ENCODE peak calls at places on chromosomes 6 and 20, in five cellular contexts. One of them, this sample, is unnamed.

GRCh38 chr6:69622230-69622629 is 174.6 kb downstream of the LMBRD1 start:
- DNase-seq in K562: no peak
- DNase-seq in HepG2: no peak
- DNase-seq in HCT116: no peak
- DNase-seq in H1: no peak
- DNase-seq in this sample: no peak

GRCh38 chr20:48471734-48472408 is 355.9 kb downstream of the PREX1 start:
- DNase-seq in K562: no peak
- DNase-seq in HepG2: no peak
- DNase-seq in HCT116: no peak
- DNase-seq in H1: no peak
- DNase-seq in this sample: no peak

GRCh38 chr6:110534731-110535164 is 58.3 kb upstream of the SLC22A16 start:
- DNase-seq in K562: no peak
- DNase-seq in HepG2: no peak
- DNase-seq in HCT116: no peak
- DNase-seq in H1: peak
- DNase-seq in this sample: no peak

GRCh38 chr6:167396659-167397490 is 72.0 kb downstream of the TTLL2 start:
- DNase-seq in K562: no peak
- DNase-seq in HepG2: peak
- DNase-seq in HCT116: no peak
- DNase-seq in H1: no peak
- DNase-seq in this sample: no peak

GRCh38 chr6:169269180-169270076 is 15.8 kb upstream of the THBS2 start:
- DNase-seq in K562: no peak
- DNase-seq in HepG2: no peak
- DNase-seq in HCT116: no peak
- DNase-seq in H1: no peak
- DNase-seq in this sample: no peak

GRCh38 chr20:41618807-41619294 is 674 bp upstream of the CHD6 start:
- DNase-seq in K562: no peak
- DNase-seq in HepG2: no peak
- DNase-seq in HCT116: no peak
- DNase-seq in H1: no peak
- DNase-seq in this sample: no peak

GRCh38 chr6:15443119-15443518 is 197.2 kb downstream of the JARID2 start:
- DNase-seq in K562: no peak
- DNase-seq in HepG2: no peak
- DNase-seq in HCT116: no peak
- DNase-seq in H1: no peak
- DNase-seq in this sample: no peak

GRCh38 chr20:11221046-11221445 is 547.2 kb upstream of the JAG1 start:
- DNase-seq in K562: no peak
- DNase-seq in HepG2: no peak
- DNase-seq in HCT116: no peak
- DNase-seq in H1: no peak
- DNase-seq in this sample: no peak

GRCh38 chr6:42021847-42022754 is 28.2 kb upstream of the TAF8 start:
- DNase-seq in K562: no peak
- DNase-seq in HepG2: no peak
- DNase-seq in HCT116: no peak
- DNase-seq in H1: no peak
- DNase-seq in this sample: no peak

GRCh38 chr6:12909828-12910227 is 193.3 kb downstream of the PHACTR1 start:
- DNase-seq in K562: no peak
- DNase-seq in HepG2: no peak
- DNase-seq in HCT116: no peak
- DNase-seq in H1: no peak
- DNase-seq in this sample: no peak

GRCh38 chr6:36750090-36750489 is 52.5 kb downstream of the RAB44 start:
- DNase-seq in K562: peak
- DNase-seq in HepG2: no peak
- DNase-seq in HCT116: no peak
- DNase-seq in H1: no peak
- DNase-seq in this sample: no peak

GRCh38 chr6:149925253-149925973 is 2.5 kb upstream of the RAET1G start:
- DNase-seq in K562: no peak
- DNase-seq in HepG2: no peak
- DNase-seq in HCT116: no peak
- DNase-seq in H1: peak
- DNase-seq in this sample: no peak

GRCh38 chr20:35776513-35777101 is 4.8 kb downstream of the PHF20 start:
- DNase-seq in K562: no peak
- DNase-seq in HepG2: no peak
- DNase-seq in HCT116: no peak
- DNase-seq in H1: no peak
- DNase-seq in this sample: no peak

GRCh38 chr6:12232821-12233220 is 57.3 kb upstream of the EDN1 start:
- DNase-seq in K562: no peak
- DNase-seq in HepG2: no peak
- DNase-seq in HCT116: no peak
- DNase-seq in H1: no peak
- DNase-seq in this sample: no peak

GRCh38 chr6:167279766-167280440 is 11.2 kb upstream of the UNC93A start:
- DNase-seq in K562: no peak
- DNase-seq in HepG2: no peak
- DNase-seq in HCT116: no peak
- DNase-seq in H1: no peak
- DNase-seq in this sample: no peak

GRCh38 chr6:133833905-133834304 is 55.0 kb upstream of the TCF21 start:
- DNase-seq in K562: no peak
- DNase-seq in HepG2: no peak
- DNase-seq in HCT116: no peak
- DNase-seq in H1: no peak
- DNase-seq in this sample: no peak

GRCh38 chr20:44217342-44218092 is 6.9 kb upstream of the OSER1 start:
- DNase-seq in K562: peak
- DNase-seq in HepG2: peak
- DNase-seq in HCT116: peak
- DNase-seq in H1: peak
- DNase-seq in this sample: no peak

GRCh38 chr6:109790131-109790530 is 99.0 kb downstream of the FIG4 start:
- DNase-seq in K562: no peak
- DNase-seq in HepG2: peak
- DNase-seq in HCT116: no peak
- DNase-seq in H1: no peak
- DNase-seq in this sample: no peak

GRCh38 chr6:29584821-29585220 is at the start of gene OR2H2:
- DNase-seq in K562: no peak
- DNase-seq in HepG2: no peak
- DNase-seq in HCT116: no peak
- DNase-seq in H1: no peak
- DNase-seq in this sample: no peak

GRCh38 chr6:73929421-73929820 is 233.4 kb downstream of the CD109 start:
- DNase-seq in K562: no peak
- DNase-seq in HepG2: no peak
- DNase-seq in HCT116: peak
- DNase-seq in H1: no peak
- DNase-seq in this sample: no peak

GRCh38 chr6:157764346-157765068 is 58.5 kb upstream of the SNX9 start:
- DNase-seq in K562: peak
- DNase-seq in HepG2: peak
- DNase-seq in HCT116: peak
- DNase-seq in H1: no peak
- DNase-seq in this sample: peak

DNA sequence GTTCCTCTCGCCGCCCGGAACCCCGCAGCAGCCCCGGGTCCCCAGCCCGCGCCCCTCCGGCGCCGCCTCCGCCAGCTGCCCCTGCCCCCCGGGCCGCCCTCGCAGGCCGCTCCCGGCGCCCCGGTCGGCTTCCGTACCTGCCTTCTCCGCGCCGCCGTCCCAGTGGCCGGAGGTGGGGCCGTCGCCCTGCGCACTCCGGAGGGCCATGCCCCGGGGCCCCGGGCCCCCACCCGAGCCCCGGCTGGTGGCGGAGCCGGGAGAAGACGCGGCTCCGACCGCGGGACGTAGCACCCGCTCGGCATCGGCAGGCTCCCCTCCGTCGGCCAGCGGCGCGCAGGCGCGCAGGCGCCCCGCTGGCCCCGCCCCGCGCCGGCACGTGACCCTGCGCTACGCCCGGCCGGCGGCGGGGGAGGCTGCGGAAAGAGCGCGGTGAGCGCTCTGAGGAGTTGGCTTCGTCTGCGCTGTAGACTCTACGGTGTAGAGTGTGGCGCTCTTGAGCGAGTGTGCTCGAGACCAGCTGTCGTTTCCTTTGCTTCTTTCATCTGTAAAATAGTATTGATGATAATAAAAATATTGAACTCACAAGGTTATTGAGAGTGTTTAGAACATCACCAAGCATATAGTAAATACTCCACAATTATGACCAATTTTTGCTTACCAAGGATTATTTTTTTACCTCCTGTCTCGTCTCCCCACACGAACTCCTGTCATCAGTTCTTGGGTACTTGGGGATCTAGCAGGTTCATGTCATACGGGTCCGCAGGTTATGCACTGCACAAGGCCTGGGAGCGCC is at the start of gene TBC1D20:
- DNase-seq in K562: peak
- DNase-seq in HepG2: peak
- DNase-seq in HCT116: peak
- DNase-seq in H1: peak
- DNase-seq in this sample: peak
- TF ChIP-seq CTCF in K562: peak
- TF ChIP-seq CTCF in HepG2: peak
- TF ChIP-seq CTCF in HCT116: no peak
- TF ChIP-seq CTCF in H1: no peak
- TF ChIP-seq CTCF in this sample: peak

GRCh38 chr6:31401403-31401802 is 2.0 kb upstream of the MICA start:
- DNase-seq in K562: no peak
- DNase-seq in HepG2: peak
- DNase-seq in HCT116: peak
- DNase-seq in H1: no peak
- DNase-seq in this sample: no peak

GRCh38 chr6:31400467-31401289 is 2.7 kb upstream of the MICA start:
- DNase-seq in K562: peak
- DNase-seq in HepG2: peak
- DNase-seq in HCT116: peak
- DNase-seq in H1: peak
- DNase-seq in this sample: no peak

GRCh38 chr6:31397901-31398300 is 5.5 kb upstream of the MICA start:
- DNase-seq in K562: no peak
- DNase-seq in HepG2: no peak
- DNase-seq in HCT116: no peak
- DNase-seq in H1: no peak
- DNase-seq in this sample: no peak

GRCh38 chr6:31402324-31403282 is 792 bp upstream of the MICA start:
- DNase-seq in K562: no peak
- DNase-seq in HepG2: no peak
- DNase-seq in HCT116: no peak
- DNase-seq in H1: no peak
- DNase-seq in this sample: no peak

DNA sequence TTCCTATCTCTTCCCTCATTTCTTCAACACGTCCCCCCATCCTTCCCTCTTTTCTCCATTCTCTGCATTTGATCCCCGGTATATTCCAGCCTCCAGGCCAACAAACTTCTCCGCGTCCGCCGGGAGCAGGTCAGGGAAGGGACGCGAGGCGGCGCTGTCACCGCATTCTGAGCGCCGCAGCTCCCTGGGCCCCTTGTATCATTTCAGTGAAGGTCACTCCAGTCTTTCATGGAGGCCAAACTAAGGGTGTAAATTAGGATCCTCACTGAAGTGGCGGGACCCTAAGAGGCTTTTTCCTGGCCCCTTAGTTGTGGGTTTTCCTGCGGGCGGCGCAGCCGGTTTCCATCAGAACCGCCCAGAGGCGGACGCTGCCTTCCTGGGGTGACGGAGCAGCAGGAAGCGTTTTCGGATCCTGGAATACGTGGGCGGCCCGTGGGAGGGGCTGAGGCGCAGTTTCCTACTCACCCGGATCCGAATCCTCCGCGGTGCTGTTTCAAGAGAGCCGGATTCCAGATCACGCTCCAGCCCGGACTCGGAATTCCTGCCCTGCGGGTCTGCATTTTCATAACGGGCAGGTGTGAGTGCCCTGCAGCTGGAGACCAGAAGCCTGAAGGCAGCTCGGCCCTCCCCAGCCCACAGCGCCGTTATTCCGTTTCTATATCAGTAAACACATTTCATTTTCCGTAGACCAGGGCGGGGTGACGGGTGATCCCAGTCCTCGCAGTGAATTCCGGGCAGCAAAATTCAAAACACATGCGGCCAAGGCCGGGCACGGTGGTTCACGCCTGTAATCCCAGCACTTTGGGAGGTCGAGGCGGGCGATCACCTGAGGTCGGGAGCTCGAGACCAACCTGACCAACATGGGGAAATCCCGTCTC is 3.6 kb upstream of the MICA start:
- DNase-seq in K562: peak
- DNase-seq in HepG2: peak
- DNase-seq in HCT116: peak
- DNase-seq in H1: peak
- DNase-seq in this sample: no peak
- TF ChIP-seq EZH2 in K562: no peak
- TF ChIP-seq EZH2 in HepG2: no peak
- TF ChIP-seq EZH2 in HCT116: no peak
- TF ChIP-seq EZH2 in H1: no peak
- TF ChIP-seq EZH2 in this sample: no peak

GRCh38 chr20:3406481-3407425 is 716 bp downstream of the DNAAF9 start:
- DNase-seq in K562: peak
- DNase-seq in HepG2: peak
- DNase-seq in HCT116: no peak
- DNase-seq in H1: peak
- DNase-seq in this sample: no peak
- TF ChIP-seq SP1 in K562: no peak
- TF ChIP-seq SP1 in HepG2: no peak
- TF ChIP-seq SP1 in HCT116: no peak
- TF ChIP-seq SP1 in H1: no peak
- TF ChIP-seq SP1 in this sample: no peak

GRCh38 chr20:52311209-52311794 is 119.7 kb upstream of the ZFP64 start:
- DNase-seq in K562: no peak
- DNase-seq in HepG2: no peak
- DNase-seq in HCT116: no peak
- DNase-seq in H1: peak
- DNase-seq in this sample: no peak

GRCh38 chr20:52306477-52306876 is 114.9 kb upstream of the ZFP64 start:
- DNase-seq in K562: no peak
- DNase-seq in HepG2: no peak
- DNase-seq in HCT116: no peak
- DNase-seq in H1: no peak
- DNase-seq in this sample: no peak

GRCh38 chr20:52313335-52313963 is 121.9 kb upstream of the ZFP64 start:
- DNase-seq in K562: no peak
- DNase-seq in HepG2: peak
- DNase-seq in HCT116: peak
- DNase-seq in H1: no peak
- DNase-seq in this sample: no peak

DNA sequence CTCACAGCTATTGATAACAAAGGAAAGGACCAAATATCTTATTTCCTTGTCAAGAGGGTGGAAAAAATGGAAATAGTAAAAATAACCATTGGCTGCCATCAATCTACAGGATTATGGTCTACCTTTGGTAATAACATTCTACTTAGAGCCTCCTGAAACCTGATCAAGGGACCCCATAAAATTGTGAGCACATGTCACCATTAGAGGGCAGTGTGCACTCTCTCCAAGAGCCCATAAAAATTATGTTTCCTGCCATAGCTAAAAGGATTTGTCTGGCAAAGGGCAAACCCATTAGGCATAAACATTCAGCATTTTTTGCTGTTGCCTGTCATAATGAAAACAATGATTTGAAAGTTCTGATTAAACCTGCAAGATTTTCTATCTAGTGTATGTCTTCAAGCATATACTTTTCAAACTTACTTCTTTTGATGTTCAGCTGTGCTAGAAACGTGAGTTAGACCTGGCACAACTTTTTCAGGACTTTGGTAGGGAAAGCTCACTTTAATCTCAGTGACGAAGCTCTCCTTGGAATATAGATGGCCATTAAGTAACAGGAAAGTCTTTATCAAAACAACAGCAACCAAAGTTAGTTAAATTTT is 120.7 kb upstream of the ZFP64 start:
- DNase-seq in K562: peak
- DNase-seq in HepG2: peak
- DNase-seq in HCT116: peak
- DNase-seq in H1: no peak
- DNase-seq in this sample: peak
- TF ChIP-seq CTCF in K562: peak
- TF ChIP-seq CTCF in HepG2: peak
- TF ChIP-seq CTCF in HCT116: peak
- TF ChIP-seq CTCF in H1: peak
- TF ChIP-seq CTCF in this sample: peak